ENCODE peak calls at places on chromosome 17, in ten cellular contexts. F is lower leg skin, C is foreskin fibroblast, I is cardiac fibroblast, J is colonic mucosa, Q is MM.1S, R is A549, X is transverse colon, H is A673, U is tibial artery. D is an unnamed sample.

GRCh38 chr17:38449364-38449763 is 21.1 kb downstream of the ARHGAP23 start:
- DNase-seq in U (no peak), J (no peak), R (no peak), I (peak; percentile 48), Q (no peak), C (peak; percentile 64), X (no peak), F (peak; percentile 63), H (no peak), D (no peak)

GRCh38 chr17:1485748-1486376 is 6.6 kb downstream of the MYO1C start:
- DNase-seq in F (no peak), H (peak; percentile 76), R (peak; percentile 76), U (peak; percentile 89), J (peak; percentile 74), I (peak; percentile 71), Q (peak; percentile 30), X (peak; percentile 76), C (peak; percentile 80), D (peak; percentile 61)

GRCh38 chr17:19317359-19318095 is 45.0 kb downstream of the B9D1 start:
- DNase-seq in Q (peak; percentile 95), J (peak; percentile 82), X (peak; percentile 86), H (peak; percentile 93), F (no peak), C (peak; percentile 88), R (no peak), I (peak; percentile 85), U (no peak), D (peak; percentile 87)

GRCh38 chr17:38922538-38923291 is 2.7 kb upstream of the LASP1NB start:
- DNase-seq in Q (no peak), J (peak; percentile 81), U (peak; percentile 90), F (peak; percentile 55), I (peak; percentile 91), R (no peak), C (peak; percentile 78), X (peak; percentile 68), H (peak; percentile 64), D (peak; percentile 84)

GRCh38 chr17:21370430-21370829 is 5.7 kb upstream of the KCNJ12 start:
- DNase-seq in R (no peak), H (peak; percentile 72), J (no peak), C (peak; percentile 14), F (no peak), U (no peak), Q (no peak), I (peak; percentile 60), X (no peak), D (no peak)

GRCh38 chr17:18070861-18071340 is 16.8 kb upstream of the DRG2 start:
- DNase-seq in F (no peak), Q (no peak), X (no peak), H (peak; percentile 42), I (peak; percentile 52), R (no peak), U (no peak), C (peak; percentile 67), J (no peak), D (peak; percentile 45)

GRCh38 chr17:47844230-47844629 is 3.2 kb upstream of the SCRN2 start:
- DNase-seq in J (no peak), I (peak; percentile 49), C (no peak), U (no peak), X (no peak), R (no peak), F (no peak), H (no peak), Q (no peak), D (peak; percentile 31)

GRCh38 chr17:1201132-1201702 is 21.4 kb upstream of the ABR start:
- DNase-seq in J (no peak), U (no peak), I (no peak), C (no peak), X (no peak), F (no peak), H (no peak), R (no peak), Q (no peak), D (no peak)

GRCh38 chr17:44417553-44417952 is 28.1 kb upstream of the ITGA2B start:
- DNase-seq in J (no peak), I (peak; percentile 70), R (no peak), Q (no peak), F (no peak), C (peak; percentile 78), X (no peak), U (no peak), H (no peak), D (peak; percentile 81)

GRCh38 chr17:43832976-43833829 is at the start of gene MPP3:
- DNase-seq in J (peak; percentile 68), F (no peak), H (peak; percentile 71), I (peak; percentile 75), U (peak; percentile 83), Q (peak; percentile 38), R (peak; percentile 94), X (peak; percentile 80), C (peak; percentile 92), D (peak; percentile 61)

GRCh38 chr17:55177159-55177913 is 87.4 kb upstream of the HLF start:
- DNase-seq in F (no peak), R (no peak), U (no peak), I (no peak), Q (no peak), X (no peak), H (no peak), J (no peak), C (peak; percentile 74), D (peak; percentile 27)

GRCh38 chr17:66947311-66947710 is 17.2 kb upstream of the CACNG4 start:
- DNase-seq in F (no peak), I (no peak), R (no peak), H (no peak), X (no peak), Q (no peak), J (no peak), C (no peak), U (no peak), D (no peak)

GRCh38 chr17:5714993-5715392 is 130.7 kb upstream of the NLRP1 start:
- DNase-seq in Q (no peak), J (no peak), X (no peak), U (no peak), I (no peak), F (no peak), C (no peak), R (no peak), H (no peak), D (no peak)

GRCh38 chr17:5719976-5720375 is 135.7 kb upstream of the NLRP1 start:
- DNase-seq in Q (no peak), X (no peak), R (no peak), J (no peak), C (no peak), F (no peak), I (no peak), U (no peak), H (no peak), D (no peak)

GRCh38 chr17:5715478-5715877 is 131.2 kb upstream of the NLRP1 start:
- DNase-seq in U (no peak), R (no peak), H (no peak), I (no peak), X (no peak), Q (no peak), J (no peak), C (peak; percentile 15), F (peak; percentile 17), D (no peak)

GRCh38 chr17:5718751-5719150 is 134.4 kb upstream of the NLRP1 start:
- DNase-seq in F (no peak), I (no peak), X (no peak), R (no peak), U (no peak), J (no peak), H (no peak), C (no peak), Q (no peak), D (no peak)
- TF ChIP-seq CTCF in F (no peak), I (no peak), X (no peak), R (no peak), U (no peak), J (no peak), H (no peak), C (no peak), Q (no peak), D (no peak)

DNA sequence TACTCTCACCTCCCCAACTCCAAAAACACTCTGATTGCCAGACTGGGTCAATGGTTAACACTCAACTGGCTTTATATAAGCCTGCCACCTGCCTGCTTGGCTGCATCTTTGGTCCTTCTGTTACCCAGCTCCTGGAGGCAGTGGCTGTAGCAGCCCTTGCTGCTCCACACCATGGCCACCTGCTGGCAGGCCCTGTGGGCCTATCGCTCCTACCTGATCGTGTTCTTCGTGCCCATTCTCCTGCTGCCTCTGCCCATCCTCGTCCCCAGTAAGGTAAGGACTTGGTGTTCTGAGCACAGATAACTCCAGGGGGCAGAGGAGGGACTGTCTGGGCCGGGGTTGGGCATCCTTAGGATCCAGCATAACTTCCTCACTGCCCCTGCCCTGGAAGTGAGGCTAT is at the start of gene SLC13A2:
- DNase-seq in J (peak; percentile 82), X (peak; percentile 64), C (no peak), U (peak; percentile 28), I (no peak), H (no peak), R (no peak), Q (no peak), F (no peak), D (no peak)
- H3K4me3 ChIP-seq in J (no peak within 1 kb of the TSS), X (no peak within 1 kb of the TSS), C (no peak within 1 kb of the TSS), U (no peak within 1 kb of the TSS), I (no peak within 1 kb of the TSS), H (no peak within 1 kb of the TSS), R (no peak within 1 kb of the TSS), Q (no peak within 1 kb of the TSS), F (no peak within 1 kb of the TSS), D (no peak within 1 kb of the TSS)

GRCh38 chr17:81094224-81094743 is 59.3 kb downstream of the BAIAP2 start:
- DNase-seq in C (no peak), R (no peak), Q (no peak), X (no peak), U (no peak), I (no peak), J (no peak), H (no peak), F (no peak), D (no peak)
- TF ChIP-seq CTCF in C (no peak), R (no peak), Q (no peak), X (no peak), U (no peak), I (no peak), J (no peak), H (no peak), F (no peak), D (no peak)

GRCh38 chr17:56679148-56679766 is 85.8 kb downstream of the NOG start:
- DNase-seq in H (peak; percentile 56), C (peak; percentile 69), J (no peak), I (peak; percentile 36), R (peak; percentile 66), F (no peak), U (no peak), X (no peak), Q (peak; percentile 20), D (peak; percentile 41)

GRCh38 chr17:56676807-56677206 is 83.3 kb downstream of the NOG start:
- DNase-seq in C (no peak), X (no peak), R (no peak), H (no peak), Q (no peak), J (no peak), F (no peak), I (no peak), U (no peak), D (no peak)

GRCh38 chr17:56679767-56680422 is 86.4 kb downstream of the NOG start:
- DNase-seq in X (no peak), H (no peak), I (no peak), J (no peak), F (no peak), U (no peak), C (no peak), Q (no peak), R (no peak), D (no peak)

GRCh38 chr17:56680676-56681075 is 87.2 kb downstream of the NOG start:
- DNase-seq in C (no peak), U (no peak), Q (no peak), H (no peak), X (no peak), I (no peak), R (no peak), J (no peak), F (no peak), D (no peak)

GRCh38 chr17:56678249-56679144 is 85.0 kb downstream of the NOG start:
- DNase-seq in C (peak; percentile 19), J (no peak), F (no peak), U (no peak), I (no peak), Q (no peak), R (no peak), H (peak; percentile 45), X (no peak), D (no peak)
- H3K4me3 ChIP-seq in C (peak overlapping the region; percentile 44), J (no peak overlapping the region), F (no peak overlapping the region), U (no peak overlapping the region), I (no peak overlapping the region), Q (no peak overlapping the region), R (no peak overlapping the region), H (peak overlapping the region; percentile 36), X (no peak overlapping the region), D (no peak overlapping the region)

D was measured in fibroblast of pulmonary artery.